ENCODE peak calls at places on chromosomes 6 and 20, in seven cellular contexts. Z is GF-D8; H is smooth muscle cell of the brain vasculature; L is BJ; G is T-cell; D is stimulated activated CD8-positive, alpha-beta memory T cell treated with anti-CD3 and anti-CD28 coated beads, Interleukin-2, amount 100 ng/mL, for 48 hours; A is amniotic epithelial cell. S is an unnamed sample.

GRCh38 chr6:80969439-80969838 is 783.0 kb downstream of the TENT5A start:
- DNase-seq in A (peak; percentile 20), Z (no peak), G (no peak), D (no peak), L (no peak), H (no peak), S (no peak)

GRCh38 chr6:112535816-112536215 is 188.7 kb downstream of the RFPL4B start:
- DNase-seq in D (no peak), A (no peak), H (no peak), G (no peak), L (no peak), Z (no peak), S (no peak)

GRCh38 chr6:110874880-110875547 is 429 bp downstream of the AMD1 start:
- DNase-seq in Z (no peak), D (no peak), L (no peak), A (no peak), G (no peak), H (no peak), S (no peak)

GRCh38 chr20:25389858-25390537 is 637 bp downstream of the ABHD12 start:
- DNase-seq in A (no peak), D (peak; percentile 16), G (no peak), H (no peak), Z (no peak), L (no peak), S (no peak)

GRCh38 chr20:51529027-51529749 is 13.3 kb downstream of the NFATC2 start:
- DNase-seq in G (peak; percentile 24), H (no peak), Z (no peak), A (peak; percentile 86), D (no peak), L (no peak), S (no peak)

GRCh38 chr20:49951160-49951559 is 15.0 kb downstream of the RNF114 start:
- DNase-seq in L (no peak), H (no peak), D (no peak), Z (no peak), G (no peak), A (peak; percentile 46), S (no peak)

GRCh38 chr20:23835716-23836115 is 9.2 kb upstream of the CST2 start:
- DNase-seq in H (no peak), D (no peak), L (no peak), Z (no peak), G (no peak), A (no peak), S (no peak)

GRCh38 chr20:44235702-44236101 is 11.4 kb upstream of the GDAP1L1 start:
- DNase-seq in A (no peak), Z (no peak), H (no peak), L (no peak), G (no peak), D (no peak), S (no peak)

GRCh38 chr6:42907336-42907735 is 8.5 kb upstream of the PTCRA start:
- DNase-seq in D (no peak), L (no peak), Z (no peak), G (no peak), H (no peak), A (peak; percentile 66), S (no peak)

GRCh38 chr6:108941867-108942266 is 93.6 kb downstream of the ARMC2 start:
- DNase-seq in H (no peak), A (no peak), Z (no peak), D (no peak), G (no peak), L (no peak), S (no peak)

GRCh38 chr6:159353193-159353592 is 184.0 kb downstream of the FNDC1 start:
- DNase-seq in Z (no peak), H (no peak), D (no peak), G (no peak), L (no peak), A (no peak), S (no peak)

GRCh38 chr6:150016324-150017185 is 8.8 kb downstream of the RAET1L start:
- DNase-seq in L (no peak), H (peak; percentile 21), D (no peak), G (peak; percentile 45), A (peak; percentile 51), Z (no peak), S (peak; percentile 45)

GRCh38 chr6:68343901-68344300 is 291.2 kb upstream of the ADGRB3 start:
- DNase-seq in Z (no peak), L (no peak), G (no peak), H (no peak), A (peak; percentile 59), D (no peak), S (no peak)

GRCh38 chr6:70371454-70372105 is 41.7 kb upstream of the FAM135A start:
- DNase-seq in G (no peak), D (no peak), H (peak; percentile 18), L (peak; percentile 16), A (peak; percentile 76), Z (peak; percentile 47), S (peak; percentile 72)

GRCh38 chr6:144879436-144879835 is 594.3 kb downstream of the UTRN start:
- DNase-seq in A (peak; percentile 33), L (no peak), D (no peak), G (no peak), Z (no peak), H (no peak), S (no peak)

GRCh38 chr6:107495196-107495643 is 5.3 kb downstream of the SOBP start:
- DNase-seq in H (no peak), A (no peak), Z (no peak), L (no peak), G (no peak), D (no peak), S (peak; percentile 33)

GRCh38 chr6:148548065-148548748 is 198.6 kb upstream of the UST start:
- DNase-seq in A (no peak), G (no peak), H (no peak), Z (no peak), L (peak; percentile 53), D (no peak), S (no peak)

GRCh38 chr6:145705561-145705960 is 29.8 kb downstream of the EPM2A start:
- DNase-seq in G (no peak), Z (peak; percentile 71), A (peak; percentile 75), D (no peak), H (no peak), L (no peak), S (peak; percentile 57)

GRCh38 chr20:43749734-43750294 is 23.0 kb upstream of the GTSF1L start:
- DNase-seq in Z (no peak), L (no peak), A (peak; percentile 40), D (peak; percentile 82), H (no peak), G (peak; percentile 65), S (no peak)

GRCh38 chr6:52610745-52611355 is 34.0 kb upstream of the TRAM2 start:
- DNase-seq in L (no peak), A (peak; percentile 86), G (no peak), D (no peak), H (no peak), Z (no peak), S (no peak)

GRCh38 chr20:11917663-11918062 is at the start of gene BTBD3:
- DNase-seq in H (no peak), D (no peak), G (no peak), Z (peak; percentile 43), A (peak; percentile 39), L (no peak), S (no peak)

GRCh38 chr6:75424610-75425548 is 68.7 kb downstream of the FILIP1 start:
- DNase-seq in Z (no peak), H (no peak), G (no peak), A (no peak), L (no peak), D (no peak), S (no peak)

GRCh38 chr20:17885544-17885943 is 83.0 kb downstream of the SNX5 start:
- DNase-seq in G (no peak), L (no peak), A (no peak), H (no peak), D (no peak), Z (no peak), S (no peak)

GRCh38 chr20:61898405-61898804 is 167.3 kb downstream of the TAF4 start:
- DNase-seq in L (no peak), Z (no peak), D (no peak), G (no peak), A (no peak), H (no peak), S (no peak)

S was measured in glomerular endothelial cell.